ENCODE peak calls at places on chromosomes 7 and 10, in seven cellular contexts. C is cardiac muscle cell, A is A549, D is pancreas, U is testis, G is adrenal gland, M is SK-N-MC. O is an unnamed sample. For H3K9me3, the result is how much of the 10 kb centered on the place peaks cover.

GRCh38 chr7:158161194-158161593 is 426.4 kb downstream of the PTPRN2 start:
- DNase-seq in C (no peak), A (no peak), D (no peak), U (no peak), G (no peak), M (no peak), O (no peak)

GRCh38 chr10:15150563-15150962 is 17.9 kb downstream of the NMT2 start:
- DNase-seq in C (no peak), A (no peak), D (no peak), U (no peak), G (no peak), M (no peak), O (no peak)

GRCh38 chr7:139990571-139990970 is 72.2 kb downstream of the PARP12 start:
- DNase-seq in C (no peak), A (no peak), D (no peak), U (no peak), G (no peak), M (no peak), O (no peak)

GRCh38 chr10:75400163-75400768 is 1.3 kb downstream of the ZNF503 start:
- DNase-seq in C (peak), A (peak), D (no peak), U (peak), G (no peak), M (no peak), O (no peak)

GRCh38 chr10:6164271-6165095 is 38.2 kb upstream of the PFKFB3 start:
- DNase-seq in C (peak), A (no peak), D (no peak), U (peak), G (peak), M (no peak), O (peak)

GRCh38 chr7:92797284-92797683 is 39.1 kb downstream of the CDK6 start:
- DNase-seq in C (no peak), A (no peak), D (no peak), U (no peak), G (no peak), M (no peak), O (no peak)

GRCh38 chr10:50216894-50217293 is 34.4 kb downstream of the ASAH2 start:
- DNase-seq in C (no peak), A (no peak), D (no peak), U (no peak), G (no peak), M (peak), O (no peak)

GRCh38 chr10:7374795-7375194 is 36.0 kb downstream of the SFMBT2 start:
- DNase-seq in C (no peak), A (no peak), D (no peak), U (no peak), G (no peak), M (no peak), O (peak)

GRCh38 chr7:90945104-90945752 is 319.0 kb upstream of the FZD1 start:
- DNase-seq in C (no peak), A (no peak), D (peak), U (no peak), G (no peak), M (no peak), O (no peak)

GRCh38 chr10:1425886-1426285 is 311.4 kb downstream of the ADARB2 start:
- DNase-seq in C (no peak), A (no peak), D (no peak), U (no peak), G (no peak), M (no peak), O (no peak)

DNA sequence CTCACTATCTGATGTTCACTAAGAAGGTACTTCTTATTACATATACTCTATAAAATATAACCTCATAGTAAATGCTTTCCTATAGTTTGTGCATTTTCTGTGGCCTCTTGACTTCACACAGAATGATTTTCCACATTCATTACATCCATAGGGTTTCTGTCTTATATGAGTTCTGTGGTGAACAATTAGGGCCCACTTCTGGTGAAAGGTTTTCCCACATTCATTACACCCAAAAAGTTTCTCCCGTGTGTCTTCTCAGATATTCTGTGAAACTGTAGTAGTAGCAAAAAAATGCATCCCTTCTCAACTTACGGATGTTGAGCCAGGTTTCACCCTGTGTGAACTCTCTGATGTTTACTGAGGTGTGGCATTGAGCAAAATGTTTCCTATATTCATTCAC is 119.3 kb downstream of the ZNF33B start:
- DNase-seq in C (no peak), A (no peak), D (no peak), U (no peak), G (no peak), M (no peak), O (no peak)
- H3K9me3 ChIP-seq in C (under half), A (half or more), D (under half), U (under half), G (under half), M (under half), O (half or more)

DNA sequence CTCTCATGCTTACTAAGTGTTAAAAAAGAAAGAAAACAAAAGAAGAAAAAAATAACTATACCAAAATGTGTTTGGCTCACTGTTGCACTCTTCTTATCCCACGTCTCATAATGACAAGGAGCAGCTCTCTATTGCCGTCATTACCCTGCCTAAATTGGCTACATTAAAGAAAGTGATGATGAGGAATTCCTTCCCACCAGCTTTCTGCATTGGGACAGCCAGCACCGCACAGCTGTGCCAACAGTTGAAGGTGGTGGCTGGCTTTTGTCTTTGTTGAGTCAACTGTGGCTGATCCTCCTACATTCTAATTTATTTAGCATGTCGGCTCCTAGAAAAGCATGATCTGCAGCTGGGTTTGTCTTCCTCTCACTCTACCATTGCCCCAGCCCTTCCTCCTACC is 751.8 kb downstream of the KCNMA1 start:
- DNase-seq in C (no peak), A (no peak), D (no peak), U (no peak), G (no peak), M (no peak), O (no peak)
- H3K4me3 ChIP-seq in C (no peak), A (no peak), D (no peak), U (no peak), G (no peak), M (no peak), O (no peak)

GRCh38 chr10:37937864-37938263 is 38.6 kb downstream of the ZNF25 start:
- DNase-seq in C (no peak), A (no peak), D (no peak), U (no peak), G (no peak), M (no peak), O (no peak)
- H3K9me3 ChIP-seq in C (under half), A (under half), D (under half), U (under half), G (under half), M (under half), O (under half)

GRCh38 chr7:8147004-8147403 is 115.0 kb downstream of the ICA1 start:
- DNase-seq in C (peak), A (no peak), D (no peak), U (peak), G (no peak), M (no peak), O (no peak)
- H3K4me3 ChIP-seq in C (no peak), A (no peak), D (no peak), U (no peak), G (no peak), M (no peak), O (no peak)

DNA sequence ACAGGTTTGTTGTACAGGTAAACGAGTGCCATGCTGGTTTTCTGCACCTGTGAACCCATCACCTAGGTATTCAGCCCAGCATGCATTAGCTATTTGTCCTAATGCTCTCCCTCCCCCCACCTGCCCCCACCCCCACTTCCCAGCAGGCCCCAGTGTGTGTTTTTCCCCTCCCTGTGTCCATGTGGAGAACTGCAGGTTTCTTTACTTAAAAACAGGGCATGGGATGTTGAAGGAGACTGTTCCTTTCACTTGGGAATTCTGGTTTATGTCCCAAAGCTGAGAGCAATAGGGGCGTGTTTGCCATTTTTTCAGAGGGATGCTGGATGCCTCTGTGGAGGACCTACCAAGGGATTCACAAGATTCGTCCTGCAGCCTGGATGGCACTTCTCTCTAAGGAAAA is 135.8 kb downstream of the GALNT17 start:
- DNase-seq in C (no peak), A (no peak), D (no peak), U (no peak), G (no peak), M (no peak), O (no peak)
- H3K9me3 ChIP-seq in C (under half), A (under half), D (under half), U (under half), G (under half), M (under half), O (under half)

O was measured in hepatocyte.